ENCODE peak calls at places on chromosomes 6 and 20, in five cellular contexts. X, A, E, I and Y are unnamed samples.

GRCh38 chr6:70663881-70664466 is 3.7 kb upstream of the SMAP1 start:
- DNase-seq in I (no peak), E (no peak), A (no peak), X (no peak), Y (no peak)

GRCh38 chr20:3890410-3890751 is 1.2 kb downstream of the PANK2 start:
- DNase-seq in E (no peak), I (peak; percentile 59), X (peak; percentile 47), A (no peak), Y (peak; percentile 38)

GRCh38 chr6:46996860-46997641 is 45.1 kb downstream of the ADGRF1 start:
- DNase-seq in I (no peak), X (no peak), A (no peak), E (no peak), Y (peak; percentile 14)

GRCh38 chr6:44111434-44112417 is 15.5 kb downstream of the MRPL14 start:
- DNase-seq in I (no peak), X (no peak), A (no peak), E (no peak), Y (no peak)

GRCh38 chr20:60137657-60138245 is 179.5 kb downstream of the CDH26 start:
- DNase-seq in A (no peak), X (peak; percentile 2), I (peak; percentile 51), E (peak; percentile 14), Y (peak; percentile 49)

GRCh38 chr6:131914967-131915751 is 36.0 kb downstream of the CCN2 start:
- DNase-seq in I (peak; percentile 46), X (peak; percentile 94), E (peak; percentile 66), A (peak; percentile 22), Y (peak; percentile 82)

GRCh38 chr20:30912006-30912660 is 345.3 kb upstream of the DEFB115 start:
- DNase-seq in A (no peak), E (no peak), X (peak; percentile 27), I (no peak), Y (no peak)

GRCh38 chr6:52681416-52681815 is 10.5 kb downstream of the TMEM14A start:
- DNase-seq in A (no peak), X (no peak), E (peak; percentile 39), I (no peak), Y (no peak)

GRCh38 chr20:16922834-16923233 is 174.7 kb downstream of the OTOR start:
- DNase-seq in X (peak; percentile 90), I (peak; percentile 56), E (no peak), A (no peak), Y (peak; percentile 55)

GRCh38 chr6:146041282-146041681 is 12.4 kb downstream of the GRM1 start:
- DNase-seq in E (no peak), X (peak; percentile 49), I (no peak), A (no peak), Y (peak; percentile 65)

GRCh38 chr6:119129148-119129967 is 50.9 kb upstream of the FAM184A start:
- DNase-seq in X (peak; percentile 87), A (no peak), I (peak; percentile 38), E (peak; percentile 28), Y (peak; percentile 77)

GRCh38 chr20:35607003-35607735 is 8.5 kb upstream of the SPAG4 start:
- DNase-seq in I (peak; percentile 92), A (no peak), E (no peak), X (no peak), Y (peak; percentile 71)

GRCh38 chr6:170076466-170077165 is 214.3 kb downstream of the DLL1 start:
- DNase-seq in I (no peak), E (no peak), A (no peak), X (no peak), Y (no peak)

GRCh38 chr6:45830441-45831139 is 185.1 kb downstream of the CLIC5 start:
- DNase-seq in X (peak; percentile 26), I (no peak), E (no peak), A (peak; percentile 15), Y (peak; percentile 37)

GRCh38 chr20:11216451-11217314 is 542.9 kb upstream of the JAG1 start:
- DNase-seq in I (no peak), X (peak; percentile 80), E (no peak), A (no peak), Y (no peak)

GRCh38 chr6:123074616-123075015 is 78.6 kb downstream of the CLVS2 start:
- DNase-seq in E (no peak), X (no peak), A (no peak), I (no peak), Y (peak; percentile 24)

GRCh38 chr20:13344671-13345070 is 123.6 kb downstream of the ISM1 start:
- DNase-seq in I (no peak), X (no peak), A (no peak), E (no peak), Y (no peak)

GRCh38 chr6:330948-331347 is 38.7 kb downstream of the DUSP22 start:
- DNase-seq in A (no peak), E (no peak), I (no peak), X (no peak), Y (no peak)

GRCh38 chr6:3977875-3978711 is 100.8 kb downstream of the FAM217A start:
- DNase-seq in A (peak; percentile 16), X (peak; percentile 98), I (peak; percentile 17), E (no peak), Y (peak; percentile 63)

GRCh38 chr6:53691667-53692133 is 26.1 kb upstream of the KLHL31 start:
- DNase-seq in X (no peak), E (no peak), A (no peak), I (no peak), Y (peak; percentile 63)

GRCh38 chr20:61559706-61560315 is 307.8 kb downstream of the CDH4 start:
- DNase-seq in X (no peak), A (no peak), E (no peak), I (no peak), Y (no peak)

GRCh38 chr20:9409981-9410380 is 104.4 kb upstream of the LAMP5 start:
- DNase-seq in I (no peak), E (no peak), X (peak; percentile 90), A (no peak), Y (peak; percentile 51)

GRCh38 chr6:71349395-71349794 is 60.8 kb downstream of the OGFRL1 start:
- DNase-seq in A (no peak), E (no peak), X (peak; percentile 67), I (peak; percentile 33), Y (peak; percentile 48)

GRCh38 chr6:11413112-11413687 is 124.3 kb upstream of the TMEM170B start:
- DNase-seq in X (no peak), A (no peak), E (no peak), I (no peak), Y (no peak)

GRCh38 chr6:37783025-37783825 is 36.3 kb upstream of the ZFAND3 start:
- DNase-seq in A (no peak), E (peak; percentile 36), X (peak; percentile 29), I (no peak), Y (peak; percentile 9)

GRCh38 chr6:29516108-29516507 is 28.4 kb upstream of the MAS1L start:
- DNase-seq in I (peak; percentile 52), X (peak; percentile 44), A (peak; percentile 1), E (no peak), Y (peak; percentile 87)

GRCh38 chr6:8069887-8070286 is 5.7 kb upstream of the BLOC1S5 start:
- DNase-seq in I (no peak), X (no peak), A (no peak), E (no peak), Y (no peak)

GRCh38 chr6:44000164-44000842 is 126.9 kb downstream of the MRPL14 start:
- DNase-seq in E (no peak), I (no peak), A (no peak), X (no peak), Y (peak; percentile 18)